ENCODE peak calls at places on chromosomes 4 and X, in four cellular contexts. V, Q, L and A are unnamed samples.

GRCh38 chr4:182556576-182556975 is 313.4 kb downstream of the TENM3 start:
- DNase-seq in V (no peak), Q (no peak), L (no peak), A (no peak)

GRCh38 chrX:31132803-31133202 is 61.0 kb upstream of the FTHL17 start:
- DNase-seq in V (no peak), Q (no peak), L (no peak), A (no peak)

GRCh38 chr4:38468491-38468890 is 195.5 kb upstream of the KLF3 start:
- DNase-seq in V (no peak), Q (no peak), L (no peak), A (no peak)

GRCh38 chrX:10979956-10980355 is 131.2 kb upstream of the HCCS start:
- DNase-seq in V (peak), Q (no peak), L (no peak), A (no peak)

GRCh38 chr4:183588169-183588675 is 70.8 kb downstream of the RWDD4 start:
- DNase-seq in V (no peak), Q (no peak), L (no peak), A (peak)

GRCh38 chrX:40734956-40735317 is 405 bp downstream of the MED14 start:
- DNase-seq in V (peak), Q (no peak), L (no peak), A (no peak)

GRCh38 chr4:64539234-64539849 is 130.1 kb upstream of the TECRL start:
- DNase-seq in V (peak), Q (peak), L (peak), A (peak)

GRCh38 chr4:127533028-127533700 is 99.6 kb upstream of the INTU start:
- DNase-seq in V (no peak), Q (no peak), L (no peak), A (no peak)

GRCh38 chrX:74419861-74420193 is 1.5 kb upstream of the SLC16A2 start:
- DNase-seq in V (peak), Q (peak), L (no peak), A (no peak)

GRCh38 chr4:159766241-159766640 is 663.4 kb downstream of the RAPGEF2 start:
- DNase-seq in V (no peak), Q (no peak), L (no peak), A (no peak)

GRCh38 chrX:2664497-2664896 is 26.6 kb upstream of the CD99 start:
- DNase-seq in V (no peak), Q (no peak), L (no peak), A (no peak)

GRCh38 chrX:11750051-11750450 is 8.0 kb upstream of the MSL3 start:
- DNase-seq in V (no peak), Q (no peak), L (no peak), A (no peak)

GRCh38 chr4:79575709-79576479 is 167.9 kb upstream of the GK2 start:
- DNase-seq in V (no peak), Q (no peak), L (no peak), A (no peak)

GRCh38 chr4:80007745-80008149 is 65.3 kb downstream of the ANTXR2 start:
- DNase-seq in V (no peak), Q (no peak), L (no peak), A (no peak)

GRCh38 chr4:7491915-7492314 is 57.2 kb upstream of the PSAPL1 start:
- DNase-seq in V (no peak), Q (no peak), L (no peak), A (no peak)

GRCh38 chrX:68833448-68833805 is 4.6 kb downstream of the EFNB1 start:
- DNase-seq in V (no peak), Q (no peak), L (no peak), A (no peak)

GRCh38 chrX:38327775-38328081 is 419 bp upstream of the RPGR start:
- DNase-seq in V (no peak), Q (peak), L (no peak), A (no peak)

GRCh38 chrX:154412468-154412867 is 1.1 kb downstream of the TAFAZZIN start:
- DNase-seq in V (no peak), Q (no peak), L (no peak), A (no peak)

GRCh38 chr4:147787204-147787603 is 55.3 kb downstream of the ARHGAP10 start:
- DNase-seq in V (no peak), Q (no peak), L (no peak), A (no peak)

GRCh38 chrX:136146614-136147319 is 566 bp upstream of the FHL1 start:
- DNase-seq in V (no peak), Q (peak), L (no peak), A (no peak)